ENCODE peak calls at places on chromosomes 7 and 10, in six cellular contexts. N, O, Q, D, V and E are unnamed samples.

GRCh38 chr7:23449941-23450340 is 20.4 kb downstream of the IGF2BP3 start:
- DNase-seq in Q (no peak), N (no peak), V (no peak), O (no peak), D (no peak), E (no peak)

GRCh38 chr7:143460585-143460984 is 17.1 kb upstream of the TAS2R41 start:
- DNase-seq in Q (no peak), V (no peak), O (no peak), N (no peak), D (no peak), E (no peak)

GRCh38 chr10:110326351-110327032 is 21.8 kb upstream of the SMNDC1 start:
- DNase-seq in N (no peak), V (no peak), D (no peak), Q (no peak), O (no peak), E (peak)

GRCh38 chr7:149799397-149800168 is 26.2 kb upstream of the ZNF467 start:
- DNase-seq in D (peak), Q (peak), V (peak), O (no peak), N (no peak), E (peak)

GRCh38 chr7:116528008-116528789 is 3.4 kb downstream of the CAV1 start:
- DNase-seq in V (no peak), O (no peak), D (no peak), Q (peak), N (peak), E (no peak)

GRCh38 chr7:139572704-139573395 is 49.4 kb downstream of the CLEC2L start:
- DNase-seq in V (no peak), D (no peak), Q (no peak), O (no peak), N (no peak), E (no peak)

GRCh38 chr7:29496355-29497020 is 67.1 kb upstream of the PRR15 start:
- DNase-seq in D (no peak), N (no peak), O (no peak), Q (no peak), V (no peak), E (no peak)

GRCh38 chr7:69062020-69062760 is 536.1 kb upstream of the AUTS2 start:
- DNase-seq in O (no peak), V (no peak), N (no peak), Q (no peak), D (no peak), E (no peak)

GRCh38 chr7:4758791-4759190 is 16.6 kb upstream of the AP5Z1 start:
- DNase-seq in Q (no peak), V (no peak), N (no peak), D (no peak), O (no peak), E (no peak)

GRCh38 chr7:17502209-17502810 is 203.9 kb downstream of the AHR start:
- DNase-seq in Q (no peak), V (no peak), D (no peak), O (no peak), N (no peak), E (no peak)

GRCh38 chr7:37081436-37081835 is 357.1 kb upstream of the AOAH start:
- DNase-seq in V (no peak), D (peak), N (peak), O (no peak), Q (no peak), E (no peak)

GRCh38 chr7:99824091-99824490 is 3.7 kb upstream of the CYP3A43 start:
- DNase-seq in O (no peak), N (no peak), V (no peak), Q (no peak), D (no peak), E (no peak)

GRCh38 chr10:128877936-128878335 is 589.1 kb upstream of the MGMT start:
- DNase-seq in O (no peak), N (no peak), D (no peak), Q (no peak), V (no peak), E (no peak)

GRCh38 chr7:24057243-24057642 is 226.7 kb upstream of the NPY start:
- DNase-seq in D (no peak), O (no peak), N (no peak), Q (no peak), V (no peak), E (no peak)

GRCh38 chr10:13909911-13910617 is 323.3 kb downstream of the PRPF18 start:
- DNase-seq in V (no peak), N (no peak), D (no peak), Q (no peak), O (no peak), E (no peak)

GRCh38 chr7:159000859-159001435 is 143.7 kb downstream of the VIPR2 start:
- DNase-seq in N (no peak), O (no peak), Q (no peak), D (no peak), V (no peak), E (no peak)

GRCh38 chr7:106285801-106286492 is 1.2 kb upstream of the NAMPT start:
- DNase-seq in Q (no peak), D (peak), O (peak), V (peak), N (no peak), E (peak)

GRCh38 chr10:123021517-123021916 is 12.7 kb downstream of the ACADSB start:
- DNase-seq in Q (no peak), N (no peak), V (peak), D (no peak), O (no peak), E (no peak)

GRCh38 chr7:113000316-113001020 is 86.2 kb downstream of the GPR85 start:
- DNase-seq in D (no peak), O (no peak), Q (no peak), V (no peak), N (no peak), E (no peak)

GRCh38 chr7:135121868-135122267 is 26.0 kb upstream of the TMEM140 start:
- DNase-seq in V (no peak), O (no peak), N (no peak), Q (no peak), D (no peak), E (no peak)

GRCh38 chr7:144834516-144835165 is 1.2 kb downstream of the TPK1 start:
- DNase-seq in N (peak), V (peak), O (no peak), D (peak), Q (no peak), E (peak)

GRCh38 chr7:137953043-137953691 is 48.7 kb downstream of the CREB3L2 start:
- DNase-seq in O (no peak), D (no peak), N (no peak), V (no peak), Q (no peak), E (no peak)

GRCh38 chr10:21308018-21308417 is 217.5 kb downstream of the SKIDA1 start:
- DNase-seq in N (no peak), Q (no peak), V (no peak), D (no peak), O (no peak), E (no peak)

GRCh38 chr10:55550241-55550640 is 749.2 kb upstream of the PCDH15 start:
- DNase-seq in Q (no peak), N (no peak), V (no peak), D (no peak), O (no peak), E (no peak)

GRCh38 chr10:47206449-47207279 is 93.3 kb upstream of the GDF10 start:
- DNase-seq in V (no peak), O (no peak), N (no peak), D (no peak), Q (no peak), E (no peak)